ENCODE peak calls at places on chromosomes 4 and X, in four cellular contexts. One of them, this sample, is unnamed.

GRCh38 chr4:28225005-28225404 is 1364.4 kb downstream of the STIM2 start:
- DNase-seq in RPMI7951: peak
- DNase-seq in activated CD4-positive, CD25-positive, alpha-beta regulatory T cell: no peak
- DNase-seq in anterior cingulate cortex: no peak
- DNase-seq in this sample: no peak

GRCh38 chr4:119733431-119733830 is 104.8 kb upstream of the PDE5A start:
- DNase-seq in activated CD4-positive, CD25-positive, alpha-beta regulatory T cell: no peak
- DNase-seq in RPMI7951: no peak
- DNase-seq in anterior cingulate cortex: no peak
- DNase-seq in this sample: no peak

GRCh38 chr4:185774815-185775684 is 36.9 kb downstream of the SORBS2 start:
- DNase-seq in activated CD4-positive, CD25-positive, alpha-beta regulatory T cell: no peak
- DNase-seq in RPMI7951: peak
- DNase-seq in anterior cingulate cortex: no peak
- DNase-seq in this sample: no peak

GRCh38 chr4:185735887-185736286 is 76.1 kb downstream of the SORBS2 start:
- DNase-seq in RPMI7951: no peak
- DNase-seq in activated CD4-positive, CD25-positive, alpha-beta regulatory T cell: no peak
- DNase-seq in anterior cingulate cortex: no peak
- DNase-seq in this sample: no peak

GRCh38 chr4:108166441-108167315 is 2.1 kb downstream of the LEF1 start:
- DNase-seq in anterior cingulate cortex: no peak
- DNase-seq in activated CD4-positive, CD25-positive, alpha-beta regulatory T cell: peak
- DNase-seq in RPMI7951: peak
- DNase-seq in this sample: peak

GRCh38 chrX:135625995-135626394 is 87.4 kb upstream of the CT45A1 start:
- DNase-seq in activated CD4-positive, CD25-positive, alpha-beta regulatory T cell: no peak
- DNase-seq in RPMI7951: no peak
- DNase-seq in anterior cingulate cortex: no peak
- DNase-seq in this sample: peak

GRCh38 chrX:11781133-11781532 is 23.1 kb downstream of the MSL3 start:
- DNase-seq in anterior cingulate cortex: no peak
- DNase-seq in RPMI7951: no peak
- DNase-seq in activated CD4-positive, CD25-positive, alpha-beta regulatory T cell: no peak
- DNase-seq in this sample: no peak

GRCh38 chr4:41454393-41454792 is 83.6 kb upstream of the LIMCH1 start:
- DNase-seq in RPMI7951: no peak
- DNase-seq in anterior cingulate cortex: no peak
- DNase-seq in activated CD4-positive, CD25-positive, alpha-beta regulatory T cell: no peak
- DNase-seq in this sample: no peak

GRCh38 chr4:126338572-126338971 is 1023.8 kb downstream of the FAT4 start:
- DNase-seq in RPMI7951: no peak
- DNase-seq in activated CD4-positive, CD25-positive, alpha-beta regulatory T cell: no peak
- DNase-seq in anterior cingulate cortex: no peak
- DNase-seq in this sample: no peak

GRCh38 chrX:19705196-19705769 is 182.1 kb downstream of the SH3KBP1 start:
- DNase-seq in activated CD4-positive, CD25-positive, alpha-beta regulatory T cell: no peak
- DNase-seq in RPMI7951: peak
- DNase-seq in anterior cingulate cortex: no peak
- DNase-seq in this sample: no peak

GRCh38 chrX:23770142-23770541 is 12.8 kb upstream of the SAT1 start:
- DNase-seq in RPMI7951: no peak
- DNase-seq in anterior cingulate cortex: no peak
- DNase-seq in activated CD4-positive, CD25-positive, alpha-beta regulatory T cell: no peak
- DNase-seq in this sample: no peak

GRCh38 chrX:12263211-12263610 is 124.9 kb downstream of the FRMPD4 start:
- DNase-seq in RPMI7951: peak
- DNase-seq in anterior cingulate cortex: no peak
- DNase-seq in activated CD4-positive, CD25-positive, alpha-beta regulatory T cell: no peak
- DNase-seq in this sample: no peak

GRCh38 chr4:172393220-172393619 is 580.0 kb downstream of the GALNTL6 start:
- DNase-seq in activated CD4-positive, CD25-positive, alpha-beta regulatory T cell: no peak
- DNase-seq in anterior cingulate cortex: no peak
- DNase-seq in RPMI7951: no peak
- DNase-seq in this sample: no peak

GRCh38 chrX:45806410-45807121 is 605.9 kb upstream of the DIPK2B start:
- DNase-seq in activated CD4-positive, CD25-positive, alpha-beta regulatory T cell: no peak
- DNase-seq in anterior cingulate cortex: no peak
- DNase-seq in RPMI7951: peak
- DNase-seq in this sample: peak

This sample was measured in GM12865.